ENCODE peak calls at places on chromosomes 6 and 20, in seven cellular contexts. One of them, this sample, is unnamed.

GRCh38 chr6:170085475-170086401 is 205.1 kb downstream of the DLL1 start:
- DNase-seq in AG04450: no peak
- DNase-seq in NCI-H526: no peak
- DNase-seq in SW480: no peak
- DNase-seq in iPS-NIHi11: peak; percentile 11
- DNase-seq in fibroblast of pulmonary artery: no peak
- DNase-seq in NCI-H82: no peak
- DNase-seq in this sample: no peak

GRCh38 chr20:1087311-1087710 is 31.1 kb upstream of the PSMF1 start:
- DNase-seq in SW480: peak; percentile 96
- DNase-seq in NCI-H526: no peak
- DNase-seq in AG04450: no peak
- DNase-seq in NCI-H82: peak; percentile 98
- DNase-seq in iPS-NIHi11: no peak
- DNase-seq in fibroblast of pulmonary artery: no peak
- DNase-seq in this sample: peak; percentile 15

GRCh38 chr6:162684961-162685360 is 42.6 kb downstream of the PRKN start:
- DNase-seq in iPS-NIHi11: no peak
- DNase-seq in SW480: no peak
- DNase-seq in AG04450: no peak
- DNase-seq in NCI-H526: no peak
- DNase-seq in fibroblast of pulmonary artery: no peak
- DNase-seq in NCI-H82: no peak
- DNase-seq in this sample: no peak

GRCh38 chr6:133184798-133185380 is 56.3 kb upstream of the EYA4 start:
- DNase-seq in SW480: peak; percentile 20
- DNase-seq in iPS-NIHi11: no peak
- DNase-seq in fibroblast of pulmonary artery: peak; percentile 60
- DNase-seq in NCI-H82: peak; percentile 14
- DNase-seq in AG04450: no peak
- DNase-seq in NCI-H526: no peak
- DNase-seq in this sample: peak; percentile 21

GRCh38 chr20:19071442-19071717 is 141.1 kb upstream of the SLC24A3 start:
- DNase-seq in iPS-NIHi11: no peak
- DNase-seq in NCI-H526: no peak
- DNase-seq in SW480: no peak
- DNase-seq in NCI-H82: no peak
- DNase-seq in fibroblast of pulmonary artery: no peak
- DNase-seq in AG04450: no peak
- DNase-seq in this sample: no peak

GRCh38 chr6:53894086-53894485 is 99.3 kb downstream of the LRRC1 start:
- DNase-seq in SW480: peak; percentile 18
- DNase-seq in AG04450: peak; percentile 6
- DNase-seq in iPS-NIHi11: no peak
- DNase-seq in fibroblast of pulmonary artery: peak; percentile 14
- DNase-seq in NCI-H82: peak; percentile 73
- DNase-seq in NCI-H526: no peak
- DNase-seq in this sample: no peak

GRCh38 chr6:100488231-100488630 is 23.5 kb upstream of the SIM1 start:
- DNase-seq in AG04450: no peak
- DNase-seq in iPS-NIHi11: no peak
- DNase-seq in fibroblast of pulmonary artery: peak; percentile 22
- DNase-seq in NCI-H82: no peak
- DNase-seq in SW480: no peak
- DNase-seq in NCI-H526: no peak
- DNase-seq in this sample: no peak

GRCh38 chr20:49278817-49279676 is 1.2 kb upstream of the ZNFX1 start:
- DNase-seq in NCI-H526: no peak
- DNase-seq in AG04450: no peak
- DNase-seq in SW480: peak; percentile 57
- DNase-seq in NCI-H82: peak; percentile 67
- DNase-seq in iPS-NIHi11: no peak
- DNase-seq in fibroblast of pulmonary artery: no peak
- DNase-seq in this sample: peak; percentile 88

GRCh38 chr6:147506704-147507114 is 1.8 kb upstream of the SAMD5 start:
- DNase-seq in NCI-H526: peak; percentile 57
- DNase-seq in AG04450: no peak
- DNase-seq in iPS-NIHi11: peak; percentile 79
- DNase-seq in SW480: peak; percentile 24
- DNase-seq in NCI-H82: peak; percentile 79
- DNase-seq in fibroblast of pulmonary artery: peak; percentile 55
- DNase-seq in this sample: peak; percentile 75

GRCh38 chr6:44000164-44000842 is 126.9 kb downstream of the MRPL14 start:
- DNase-seq in fibroblast of pulmonary artery: no peak
- DNase-seq in SW480: peak; percentile 77
- DNase-seq in iPS-NIHi11: peak; percentile 45
- DNase-seq in AG04450: no peak
- DNase-seq in NCI-H526: no peak
- DNase-seq in NCI-H82: no peak
- DNase-seq in this sample: peak; percentile 54

GRCh38 chr20:53878262-53879047 is 191.9 kb downstream of the BCAS1 start:
- DNase-seq in NCI-H82: no peak
- DNase-seq in SW480: no peak
- DNase-seq in iPS-NIHi11: no peak
- DNase-seq in NCI-H526: no peak
- DNase-seq in AG04450: no peak
- DNase-seq in fibroblast of pulmonary artery: no peak
- DNase-seq in this sample: no peak

GRCh38 chr6:169162968-169163903 is 90.4 kb downstream of the THBS2 start:
- DNase-seq in AG04450: peak; percentile 70
- DNase-seq in NCI-H526: no peak
- DNase-seq in fibroblast of pulmonary artery: peak; percentile 98
- DNase-seq in NCI-H82: no peak
- DNase-seq in SW480: peak; percentile 63
- DNase-seq in iPS-NIHi11: no peak
- DNase-seq in this sample: no peak

GRCh38 chr6:111490067-111490466 is 7.0 kb upstream of the REV3L start:
- DNase-seq in AG04450: no peak
- DNase-seq in iPS-NIHi11: no peak
- DNase-seq in SW480: no peak
- DNase-seq in fibroblast of pulmonary artery: no peak
- DNase-seq in NCI-H82: no peak
- DNase-seq in NCI-H526: no peak
- DNase-seq in this sample: no peak

GRCh38 chr6:165848099-165848461 is 185.0 kb upstream of the PDE10A start:
- DNase-seq in SW480: no peak
- DNase-seq in fibroblast of pulmonary artery: no peak
- DNase-seq in AG04450: no peak
- DNase-seq in iPS-NIHi11: no peak
- DNase-seq in NCI-H526: no peak
- DNase-seq in NCI-H82: no peak
- DNase-seq in this sample: no peak

GRCh38 chr6:27863962-27864905 is 48.0 kb downstream of the OR2B2 start:
- DNase-seq in NCI-H526: no peak
- DNase-seq in SW480: no peak
- DNase-seq in fibroblast of pulmonary artery: peak; percentile 29
- DNase-seq in AG04450: no peak
- DNase-seq in iPS-NIHi11: no peak
- DNase-seq in NCI-H82: no peak
- DNase-seq in this sample: peak; percentile 81

GRCh38 chr6:149544646-149545257 is 1.1 kb downstream of the PPIL4 start:
- DNase-seq in AG04450: no peak
- DNase-seq in NCI-H82: no peak
- DNase-seq in SW480: peak; percentile 3
- DNase-seq in iPS-NIHi11: no peak
- DNase-seq in NCI-H526: no peak
- DNase-seq in fibroblast of pulmonary artery: no peak
- DNase-seq in this sample: peak; percentile 65

GRCh38 chr20:48823960-48824497 is 3.8 kb downstream of the PREX1 start:
- DNase-seq in SW480: no peak
- DNase-seq in AG04450: no peak
- DNase-seq in NCI-H82: no peak
- DNase-seq in iPS-NIHi11: no peak
- DNase-seq in fibroblast of pulmonary artery: peak; percentile 57
- DNase-seq in NCI-H526: no peak
- DNase-seq in this sample: peak; percentile 22

GRCh38 chr20:14882157-14882556 is 544.7 kb upstream of the FLRT3 start:
- DNase-seq in fibroblast of pulmonary artery: no peak
- DNase-seq in SW480: no peak
- DNase-seq in iPS-NIHi11: no peak
- DNase-seq in NCI-H526: no peak
- DNase-seq in AG04450: no peak
- DNase-seq in NCI-H82: no peak
- DNase-seq in this sample: no peak

GRCh38 chr20:18056174-18057105 is 1.3 kb downstream of the OVOL2 start:
- DNase-seq in fibroblast of pulmonary artery: peak; percentile 3
- DNase-seq in SW480: peak; percentile 71
- DNase-seq in iPS-NIHi11: peak; percentile 76
- DNase-seq in NCI-H526: peak; percentile 23
- DNase-seq in AG04450: no peak
- DNase-seq in NCI-H82: peak; percentile 41
- DNase-seq in this sample: no peak

GRCh38 chr6:130796313-130796905 is 30.8 kb upstream of the SMLR1 start:
- DNase-seq in SW480: no peak
- DNase-seq in AG04450: no peak
- DNase-seq in NCI-H526: no peak
- DNase-seq in NCI-H82: no peak
- DNase-seq in fibroblast of pulmonary artery: peak; percentile 83
- DNase-seq in iPS-NIHi11: no peak
- DNase-seq in this sample: no peak

GRCh38 chr20:31760457-31761240 is 21.6 kb downstream of the TPX2 start:
- DNase-seq in NCI-H526: no peak
- DNase-seq in NCI-H82: no peak
- DNase-seq in iPS-NIHi11: no peak
- DNase-seq in SW480: no peak
- DNase-seq in AG04450: peak; percentile 51
- DNase-seq in fibroblast of pulmonary artery: peak; percentile 65
- DNase-seq in this sample: no peak

GRCh38 chr20:46712056-46712636 is 2.7 kb downstream of the SLC2A10 start:
- DNase-seq in iPS-NIHi11: no peak
- DNase-seq in SW480: no peak
- DNase-seq in NCI-H526: no peak
- DNase-seq in AG04450: no peak
- DNase-seq in NCI-H82: peak; percentile 48
- DNase-seq in fibroblast of pulmonary artery: no peak
- DNase-seq in this sample: no peak

GRCh38 chr20:60262967-60263603 is 304.9 kb downstream of the CDH26 start:
- DNase-seq in iPS-NIHi11: peak; percentile 82
- DNase-seq in fibroblast of pulmonary artery: no peak
- DNase-seq in AG04450: no peak
- DNase-seq in NCI-H526: peak; percentile 16
- DNase-seq in SW480: peak; percentile 43
- DNase-seq in NCI-H82: peak; percentile 49
- DNase-seq in this sample: peak; percentile 33

GRCh38 chr6:1622220-1622841 is 12.6 kb downstream of the FOXC1 start:
- DNase-seq in fibroblast of pulmonary artery: no peak
- DNase-seq in iPS-NIHi11: no peak
- DNase-seq in NCI-H82: no peak
- DNase-seq in SW480: no peak
- DNase-seq in NCI-H526: no peak
- DNase-seq in AG04450: no peak
- DNase-seq in this sample: no peak

GRCh38 chr20:34852298-34852697 is 20.4 kb downstream of the GGT7 start:
- DNase-seq in iPS-NIHi11: no peak
- DNase-seq in SW480: peak; percentile 44
- DNase-seq in AG04450: no peak
- DNase-seq in NCI-H526: no peak
- DNase-seq in NCI-H82: no peak
- DNase-seq in fibroblast of pulmonary artery: no peak
- DNase-seq in this sample: no peak

GRCh38 chr20:48656661-48657211 is 171.1 kb downstream of the PREX1 start:
- DNase-seq in SW480: peak; percentile 58
- DNase-seq in AG04450: no peak
- DNase-seq in iPS-NIHi11: peak; percentile 85
- DNase-seq in fibroblast of pulmonary artery: no peak
- DNase-seq in NCI-H526: no peak
- DNase-seq in NCI-H82: peak; percentile 28
- DNase-seq in this sample: peak; percentile 19

GRCh38 chr6:26003102-26003694 is 40.6 kb downstream of the TRIM38 start:
- DNase-seq in iPS-NIHi11: peak; percentile 71
- DNase-seq in NCI-H526: no peak
- DNase-seq in AG04450: no peak
- DNase-seq in SW480: peak; percentile 29
- DNase-seq in NCI-H82: peak; percentile 88
- DNase-seq in fibroblast of pulmonary artery: peak; percentile 71
- DNase-seq in this sample: peak; percentile 79

GRCh38 chr6:2891768-2892170 is 11.3 kb downstream of the SERPINB9 start:
- DNase-seq in iPS-NIHi11: no peak
- DNase-seq in fibroblast of pulmonary artery: no peak
- DNase-seq in SW480: no peak
- DNase-seq in NCI-H526: no peak
- DNase-seq in AG04450: no peak
- DNase-seq in NCI-H82: peak; percentile 63
- DNase-seq in this sample: no peak

GRCh38 chr6:143675946-143676345 is 1.8 kb upstream of the PHACTR2 start:
- DNase-seq in SW480: no peak
- DNase-seq in AG04450: no peak
- DNase-seq in NCI-H526: no peak
- DNase-seq in fibroblast of pulmonary artery: peak; percentile 71
- DNase-seq in iPS-NIHi11: no peak
- DNase-seq in NCI-H82: no peak
- DNase-seq in this sample: no peak

GRCh38 chr20:25540273-25540672 is 45.1 kb downstream of the NINL start:
- DNase-seq in NCI-H82: peak; percentile 69
- DNase-seq in AG04450: no peak
- DNase-seq in iPS-NIHi11: peak; percentile 66
- DNase-seq in SW480: peak; percentile 22
- DNase-seq in NCI-H526: peak; percentile 47
- DNase-seq in fibroblast of pulmonary artery: peak; percentile 22
- DNase-seq in this sample: no peak

GRCh38 chr20:57288676-57289075 is 22.2 kb upstream of the BMP7 start:
- DNase-seq in iPS-NIHi11: no peak
- DNase-seq in AG04450: no peak
- DNase-seq in fibroblast of pulmonary artery: no peak
- DNase-seq in NCI-H82: no peak
- DNase-seq in SW480: no peak
- DNase-seq in NCI-H526: no peak
- DNase-seq in this sample: no peak

GRCh38 chr20:37319120-37319717 is 26.7 kb upstream of the SRC start:
- DNase-seq in AG04450: no peak
- DNase-seq in NCI-H526: no peak
- DNase-seq in fibroblast of pulmonary artery: no peak
- DNase-seq in SW480: peak; percentile 39
- DNase-seq in iPS-NIHi11: peak; percentile 63
- DNase-seq in NCI-H82: no peak
- DNase-seq in this sample: no peak

GRCh38 chr6:17032595-17033591 is 69.0 kb upstream of the STMND1 start:
- DNase-seq in NCI-H82: no peak
- DNase-seq in iPS-NIHi11: no peak
- DNase-seq in SW480: no peak
- DNase-seq in NCI-H526: no peak
- DNase-seq in fibroblast of pulmonary artery: peak; percentile 97
- DNase-seq in AG04450: peak; percentile 81
- DNase-seq in this sample: no peak

GRCh38 chr20:63576311-63576710 is 2.3 kb upstream of the HELZ2 start:
- DNase-seq in SW480: no peak
- DNase-seq in fibroblast of pulmonary artery: no peak
- DNase-seq in iPS-NIHi11: no peak
- DNase-seq in NCI-H82: no peak
- DNase-seq in NCI-H526: no peak
- DNase-seq in AG04450: no peak
- DNase-seq in this sample: no peak

GRCh38 chr6:34792605-34793500 is 970 bp downstream of the BLTP3A start:
- DNase-seq in fibroblast of pulmonary artery: peak; percentile 71
- DNase-seq in AG04450: no peak
- DNase-seq in NCI-H82: peak; percentile 62
- DNase-seq in NCI-H526: peak; percentile 36
- DNase-seq in SW480: peak; percentile 52
- DNase-seq in iPS-NIHi11: peak; percentile 46
- DNase-seq in this sample: peak; percentile 77

GRCh38 chr20:57834306-57834863 is 124.6 kb upstream of the PMEPA1 start:
- DNase-seq in AG04450: no peak
- DNase-seq in NCI-H82: no peak
- DNase-seq in iPS-NIHi11: no peak
- DNase-seq in NCI-H526: no peak
- DNase-seq in SW480: no peak
- DNase-seq in fibroblast of pulmonary artery: no peak
- DNase-seq in this sample: no peak

GRCh38 chr6:33672808-33673207 is 38.7 kb downstream of the UQCC2 start:
- DNase-seq in NCI-H82: no peak
- DNase-seq in NCI-H526: no peak
- DNase-seq in iPS-NIHi11: peak; percentile 76
- DNase-seq in AG04450: peak; percentile 78
- DNase-seq in SW480: peak; percentile 76
- DNase-seq in fibroblast of pulmonary artery: peak; percentile 96
- DNase-seq in this sample: peak; percentile 63

GRCh38 chr20:8535403-8536003 is 403.4 kb downstream of the PLCB1 start:
- DNase-seq in fibroblast of pulmonary artery: peak; percentile 30
- DNase-seq in NCI-H82: peak; percentile 45
- DNase-seq in NCI-H526: no peak
- DNase-seq in SW480: peak; percentile 20
- DNase-seq in AG04450: no peak
- DNase-seq in iPS-NIHi11: peak; percentile 25
- DNase-seq in this sample: no peak